ENCODE peak calls at places on chromosome 16, in six cellular contexts. Z is astrocyte of the spinal cord, S is neural crest cell, X is MM.1S, J is NB4, G is glutamatergic neuron. P is an unnamed sample.

GRCh38 chr16:80033783-80034468 is 433.4 kb upstream of the MAF start:
- DNase-seq in Z (no peak), S (no peak), X (no peak), J (no peak), G (no peak), P (no peak)

GRCh38 chr16:67884684-67885083 is at the start of gene NRN1L:
- DNase-seq in Z (peak), S (peak), X (no peak), J (no peak), G (peak), P (no peak)

GRCh38 chr16:3861808-3862451 is 18.6 kb downstream of the CREBBP start:
- DNase-seq in Z (peak), S (no peak), X (no peak), J (peak), G (no peak), P (no peak)

GRCh38 chr16:641326-642188 is at the start of gene MCRIP2:
- DNase-seq in Z (peak), S (peak), X (peak), J (peak), G (peak), P (peak)

GRCh38 chr16:8720080-8720966 is 45.9 kb downstream of the ABAT start:
- DNase-seq in Z (no peak), S (peak), X (no peak), J (peak), G (peak), P (peak)

GRCh38 chr16:64711026-64711425 is 410.8 kb downstream of the CDH11 start:
- DNase-seq in Z (peak), S (no peak), X (no peak), J (no peak), G (no peak), P (no peak)

GRCh38 chr16:30585022-30585399 is 486 bp downstream of the ZNF785 start:
- DNase-seq in Z (no peak), S (no peak), X (no peak), J (peak), G (peak), P (peak)

GRCh38 chr16:58299757-58300349 is 5.0 kb upstream of the PRSS54 start:
- DNase-seq in Z (no peak), S (no peak), X (peak), J (peak), G (peak), P (no peak)

GRCh38 chr16:56793504-56793903 is 63.6 kb downstream of the NUP93 start:
- DNase-seq in Z (peak), S (no peak), X (peak), J (peak), G (no peak), P (no peak)

GRCh38 chr16:2194852-2195315 is 1.5 kb downstream of the CASKIN1 start:
- DNase-seq in Z (peak), S (no peak), X (peak), J (peak), G (no peak), P (peak)

GRCh38 chr16:81885976-81886586 is 107.0 kb downstream of the PLCG2 start:
- DNase-seq in Z (peak), S (peak), X (peak), J (peak), G (no peak), P (peak)

GRCh38 chr16:20944861-20945390 is 44.4 kb downstream of the LYRM1 start:
- DNase-seq in Z (peak), S (no peak), X (peak), J (peak), G (no peak), P (no peak)

GRCh38 chr16:63361032-63361624 is 1324.9 kb upstream of the CDH8 start:
- DNase-seq in Z (peak), S (peak), X (peak), J (peak), G (no peak), P (peak)

GRCh38 chr16:24328835-24329418 is 72.8 kb downstream of the CACNG3 start:
- DNase-seq in Z (no peak), S (no peak), X (no peak), J (no peak), G (peak), P (no peak)

GRCh38 chr16:15608398-15609285 is 34.3 kb downstream of the MARF1 start:
- DNase-seq in Z (peak), S (no peak), X (no peak), J (no peak), G (no peak), P (no peak)

GRCh38 chr16:87703071-87703470 is 62.7 kb downstream of the KLHDC4 start:
- DNase-seq in Z (no peak), S (no peak), X (no peak), J (no peak), G (no peak), P (no peak)

GRCh38 chr16:83214671-83215070 is 587.9 kb downstream of the CDH13 start:
- DNase-seq in Z (no peak), S (no peak), X (no peak), J (no peak), G (no peak), P (no peak)

GRCh38 chr16:64172652-64173051 is 949.2 kb downstream of the CDH11 start:
- DNase-seq in Z (no peak), S (no peak), X (peak), J (no peak), G (no peak), P (no peak)

GRCh38 chr16:4245400-4245799 is 3.5 kb upstream of the SRL start:
- DNase-seq in Z (no peak), S (no peak), X (no peak), J (no peak), G (no peak), P (no peak)

GRCh38 chr16:53771655-53772497 is 67.9 kb downstream of the FTO start:
- DNase-seq in Z (no peak), S (no peak), X (no peak), J (no peak), G (no peak), P (no peak)

GRCh38 chr16:31467151-31467550 is 4.8 kb upstream of the TGFB1I1 start:
- DNase-seq in Z (no peak), S (no peak), X (no peak), J (peak), G (no peak), P (peak)

GRCh38 chr16:88753191-88753590 is 31.8 kb downstream of the PIEZO1 start:
- DNase-seq in Z (no peak), S (no peak), X (no peak), J (no peak), G (no peak), P (no peak)

GRCh38 chr16:88755745-88756443 is 29.1 kb downstream of the PIEZO1 start:
- DNase-seq in Z (no peak), S (no peak), X (no peak), J (no peak), G (no peak), P (no peak)

GRCh38 chr16:88754109-88754911 is 30.7 kb downstream of the PIEZO1 start:
- DNase-seq in Z (no peak), S (no peak), X (no peak), J (no peak), G (no peak), P (no peak)

GRCh38 chr16:88753600-88753999 is 31.4 kb downstream of the PIEZO1 start:
- DNase-seq in Z (no peak), S (no peak), X (no peak), J (no peak), G (no peak), P (no peak)

DNA sequence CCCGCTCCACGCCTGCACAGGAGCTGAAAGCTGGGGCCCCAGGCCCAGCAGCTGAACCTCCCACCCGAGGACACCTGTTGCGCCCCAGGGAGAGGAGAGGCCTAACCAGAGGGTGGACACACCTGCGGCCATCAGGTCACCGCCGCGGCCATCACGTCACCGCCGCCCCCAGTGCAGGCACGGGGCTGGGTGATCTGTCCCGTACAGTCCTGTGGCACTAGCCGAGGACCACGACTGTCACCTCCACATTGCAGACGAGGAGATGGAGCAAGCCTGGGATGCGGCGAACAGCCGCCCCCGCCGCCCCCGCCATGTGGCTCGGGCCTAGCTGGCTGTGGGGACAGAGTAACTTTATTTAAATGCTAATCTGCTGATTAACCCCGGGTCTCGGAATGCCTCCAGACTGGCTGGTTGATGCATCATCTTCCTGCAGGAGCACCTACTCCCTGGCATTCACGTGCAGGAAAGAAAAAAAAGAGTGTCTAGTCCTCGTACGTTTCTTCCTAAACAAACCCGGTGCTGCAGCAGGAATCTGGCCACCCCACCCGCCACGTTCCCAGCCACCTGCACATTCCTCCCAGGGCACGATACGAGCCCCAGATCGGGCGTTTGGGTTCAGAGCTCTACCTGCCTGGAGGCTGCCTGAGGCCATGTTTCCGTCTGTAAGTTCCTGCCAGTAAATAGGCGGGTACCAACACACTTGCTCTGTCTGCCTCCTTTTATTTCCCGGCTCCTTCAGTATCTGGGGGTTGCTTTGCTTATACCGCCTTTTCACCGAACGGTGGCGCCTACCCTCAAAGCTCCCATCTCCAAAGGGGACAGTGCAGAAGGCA is 29.9 kb downstream of the PIEZO1 start:
- DNase-seq in Z (peak), S (no peak), X (no peak), J (no peak), G (no peak), P (peak)
- TF ChIP-seq CTCF in Z (no peak), S (peak), X (no peak), J (no peak), G (peak), P (no peak)

GRCh38 chr16:28156031-28156680 is 55.6 kb downstream of the XPO6 start:
- DNase-seq in Z (no peak), S (no peak), X (no peak), J (no peak), G (no peak), P (no peak)
- TF ChIP-seq CTCF in Z (no peak), S (no peak), X (no peak), J (no peak), G (no peak), P (no peak)

GRCh38 chr16:88811850-88812736 is at the start of gene APRT:
- DNase-seq in Z (peak), S (peak), X (peak), J (peak), G (peak), P (peak)
- TF ChIP-seq CTCF in Z (peak), S (peak), X (no peak), J (peak), G (no peak), P (peak)

GRCh38 chr16:73781297-73781696 is 515.3 kb upstream of the PSMD7 start:
- DNase-seq in Z (no peak), S (no peak), X (no peak), J (no peak), G (no peak), P (no peak)
- TF ChIP-seq CTCF in Z (no peak), S (no peak), X (no peak), J (no peak), G (no peak), P (no peak)

P was measured in GM20000.